ENCODE peak calls at places on chromosomes 11 and 22, in four cellular contexts. H, C, U and K are unnamed samples.
A peak's percentile ranks its signal among the peaks of the same experiment; 100 is the strongest.

GRCh38 chr22:41181349-41182241 is 23.5 kb upstream of the L3MBTL2 start:
- DNase-seq in H (no peak), C (no peak), U (peak; percentile 86), K (peak; percentile 25)

GRCh38 chr11:110621826-110622225 is 90.4 kb downstream of the ARHGAP20 start:
- DNase-seq in C (no peak), U (no peak), H (no peak), K (no peak)

GRCh38 chr11:13889566-13890214 is 72.8 kb upstream of the SPON1 start:
- DNase-seq in C (no peak), U (peak; percentile 32), H (no peak), K (no peak)

GRCh38 chr22:49322231-49322630 is 505.4 kb downstream of the BRD1 start:
- DNase-seq in U (no peak), C (no peak), H (no peak), K (no peak)

GRCh38 chr11:114348200-114349191 is 51.8 kb downstream of the C11orf71 start:
- DNase-seq in U (peak; percentile 77), H (no peak), C (peak; percentile 31), K (peak; percentile 59)

GRCh38 chr11:118533769-118534729 is 3.1 kb downstream of the TMEM25 start:
- DNase-seq in U (no peak), C (no peak), H (no peak), K (no peak)

GRCh38 chr11:44928144-44928543 is 22.5 kb downstream of the TP53I11 start:
- DNase-seq in H (no peak), U (no peak), C (no peak), K (no peak)

GRCh38 chr11:111359223-111360149 is 19.6 kb downstream of the POU2AF1 start:
- DNase-seq in U (peak; percentile 11), H (no peak), C (no peak), K (no peak)

GRCh38 chr22:31995046-31995445 is 48.0 kb upstream of the SLC5A1 start:
- DNase-seq in C (no peak), U (no peak), H (no peak), K (no peak)

GRCh38 chr22:24310969-24311368 is 40.3 kb downstream of the SPECC1L start:
- DNase-seq in C (no peak), U (peak; percentile 26), H (no peak), K (no peak)

GRCh38 chr22:34099278-34099677 is 179.0 kb upstream of the LARGE1 start:
- DNase-seq in H (no peak), C (no peak), U (no peak), K (no peak)

GRCh38 chr11:134632347-134633119 is 220.5 kb upstream of the B3GAT1 start:
- DNase-seq in H (no peak), U (no peak), C (no peak), K (no peak)

GRCh38 chr11:76148207-76148606 is 58.1 kb downstream of the WNT11 start:
- DNase-seq in H (no peak), U (no peak), C (no peak), K (no peak)

GRCh38 chr11:120168960-120169681 is 31.2 kb upstream of the TRIM29 start:
- DNase-seq in U (peak; percentile 71), C (no peak), H (no peak), K (peak; percentile 68)

GRCh38 chr11:124315052-124315451 is 1.3 kb upstream of the OR8D1 start:
- DNase-seq in C (no peak), U (peak; percentile 73), H (no peak), K (no peak)

GRCh38 chr11:92969634-92970347 is at the start of gene MTNR1B:
- DNase-seq in U (no peak), C (no peak), H (no peak), K (no peak)

GRCh38 chr11:27124514-27125264 is 84.1 kb downstream of the BBOX1 start:
- DNase-seq in U (no peak), C (no peak), H (no peak), K (no peak)

GRCh38 chr11:19467904-19468303 is 227.2 kb upstream of the E2F8 start:
- DNase-seq in H (no peak), U (no peak), C (no peak), K (no peak)

GRCh38 chr11:18027475-18027874 is 14.6 kb upstream of the SERGEF start:
- DNase-seq in H (no peak), U (no peak), C (no peak), K (no peak)

GRCh38 chr11:1305558-1306056 is 3.8 kb downstream of the TOLLIP start:
- DNase-seq in H (no peak), U (no peak), C (no peak), K (no peak)

GRCh38 chr11:69339916-69340565 is 46.1 kb downstream of the MYEOV start:
- DNase-seq in C (no peak), U (no peak), H (no peak), K (no peak)

GRCh38 chr22:17587631-17588030 is 24.3 kb downstream of the SLC25A18 start:
- DNase-seq in H (no peak), C (no peak), U (no peak), K (no peak)